ENCODE peak calls at places on chromosomes 6 and 20, in six cellular contexts. M is neuronal stem cell, T is IMR-90, A is mesendoderm, B is H1, U is mesenchymal stem cell. Q is an unnamed sample.

GRCh38 chr6:138028893-138029292 is 78.3 kb downstream of the PERP start:
- DNase-seq in A (no peak), T (no peak), M (no peak), B (no peak), U (no peak), Q (no peak)

GRCh38 chr6:169266746-169267629 is 13.3 kb upstream of the THBS2 start:
- DNase-seq in T (peak; percentile 46), A (no peak), B (no peak), U (no peak), M (no peak), Q (no peak)

GRCh38 chr20:43667341-43668132 is 623 bp downstream of the MYBL2 start:
- DNase-seq in A (peak; percentile 78), M (peak; percentile 23), B (peak; percentile 68), T (no peak), U (peak; percentile 12), Q (no peak)

GRCh38 chr6:159137715-159138114 is 31.5 kb upstream of the FNDC1 start:
- DNase-seq in U (no peak), T (no peak), A (no peak), B (no peak), M (no peak), Q (no peak)

GRCh38 chr6:158894192-158894591 is 75.0 kb upstream of the EZR start:
- DNase-seq in B (no peak), T (peak; percentile 90), M (peak; percentile 61), A (peak; percentile 93), U (peak; percentile 77), Q (peak; percentile 35)

GRCh38 chr6:548091-548490 is 108.8 kb downstream of the HUS1B start:
- DNase-seq in M (no peak), A (no peak), B (no peak), T (no peak), U (no peak), Q (no peak)

GRCh38 chr6:79868098-79868722 is 79.1 kb downstream of the ELOVL4 start:
- DNase-seq in U (peak; percentile 75), A (peak; percentile 90), B (peak; percentile 49), M (peak; percentile 81), T (peak; percentile 62), Q (peak; percentile 87)

GRCh38 chr20:47710665-47711045 is 74.6 kb downstream of the SULF2 start:
- DNase-seq in U (no peak), A (no peak), T (no peak), M (no peak), B (no peak), Q (no peak)

GRCh38 chr20:47878601-47879004 is 93.3 kb upstream of the SULF2 start:
- DNase-seq in T (no peak), U (no peak), A (no peak), M (no peak), B (no peak), Q (no peak)

GRCh38 chr20:39112196-39112743 is 150.1 kb downstream of the DHX35 start:
- DNase-seq in M (peak; percentile 66), B (peak; percentile 73), A (peak; percentile 81), U (peak; percentile 46), T (peak; percentile 28), Q (peak; percentile 55)

GRCh38 chr6:163818719-163819118 is 404.2 kb downstream of the QKI start:
- DNase-seq in M (no peak), A (no peak), T (no peak), B (no peak), U (no peak), Q (no peak)

GRCh38 chr6:74925683-74926082 is 280.2 kb downstream of the COL12A1 start:
- DNase-seq in U (no peak), M (no peak), B (no peak), T (no peak), A (no peak), Q (no peak)

GRCh38 chr6:46565531-46565930 is 74.3 kb upstream of the RCAN2 start:
- DNase-seq in B (no peak), T (no peak), M (no peak), U (no peak), A (no peak), Q (no peak)

GRCh38 chr6:151025076-151025475 is 159.6 kb downstream of the MTHFD1L start:
- DNase-seq in T (no peak), M (no peak), U (no peak), A (no peak), B (no peak), Q (no peak)

GRCh38 chr20:2538931-2539330 is 2.6 kb downstream of the TMC2 start:
- DNase-seq in T (no peak), B (no peak), M (no peak), U (no peak), A (no peak), Q (no peak)

GRCh38 chr6:90167514-90168379 is 128.9 kb downstream of the BACH2 start:
- DNase-seq in M (no peak), A (no peak), T (no peak), U (no peak), B (no peak), Q (no peak)

GRCh38 chr6:111942561-111942960 is 69.3 kb upstream of the FYN start:
- DNase-seq in B (no peak), T (no peak), U (no peak), M (no peak), A (no peak), Q (no peak)

GRCh38 chr20:56178219-56178618 is 70.3 kb upstream of the MC3R start:
- DNase-seq in U (no peak), M (no peak), B (no peak), T (no peak), A (peak; percentile 30), Q (no peak)

GRCh38 chr6:170476360-170476759 is 76.7 kb downstream of the PSMB1 start:
- DNase-seq in T (no peak), U (no peak), B (no peak), A (no peak), M (no peak), Q (no peak)

GRCh38 chr20:2006452-2007381 is 12.9 kb upstream of the PDYN start:
- DNase-seq in B (peak; percentile 78), T (peak; percentile 30), A (peak; percentile 50), U (peak; percentile 43), M (peak; percentile 61), Q (peak; percentile 88)

GRCh38 chr6:12991435-12991834 is 274.9 kb downstream of the PHACTR1 start:
- DNase-seq in T (no peak), M (no peak), A (no peak), U (no peak), B (no peak), Q (no peak)

GRCh38 chr6:12992770-12993169 is 276.2 kb downstream of the PHACTR1 start:
- DNase-seq in A (no peak), U (no peak), T (no peak), B (peak; percentile 54), M (no peak), Q (no peak)

GRCh38 chr6:12990162-12990561 is 273.6 kb downstream of the PHACTR1 start:
- DNase-seq in T (no peak), A (no peak), M (no peak), U (no peak), B (no peak), Q (no peak)

GRCh38 chr6:12995419-12995818 is 278.9 kb downstream of the PHACTR1 start:
- DNase-seq in U (no peak), T (no peak), M (no peak), A (no peak), B (no peak), Q (no peak)

DNA sequence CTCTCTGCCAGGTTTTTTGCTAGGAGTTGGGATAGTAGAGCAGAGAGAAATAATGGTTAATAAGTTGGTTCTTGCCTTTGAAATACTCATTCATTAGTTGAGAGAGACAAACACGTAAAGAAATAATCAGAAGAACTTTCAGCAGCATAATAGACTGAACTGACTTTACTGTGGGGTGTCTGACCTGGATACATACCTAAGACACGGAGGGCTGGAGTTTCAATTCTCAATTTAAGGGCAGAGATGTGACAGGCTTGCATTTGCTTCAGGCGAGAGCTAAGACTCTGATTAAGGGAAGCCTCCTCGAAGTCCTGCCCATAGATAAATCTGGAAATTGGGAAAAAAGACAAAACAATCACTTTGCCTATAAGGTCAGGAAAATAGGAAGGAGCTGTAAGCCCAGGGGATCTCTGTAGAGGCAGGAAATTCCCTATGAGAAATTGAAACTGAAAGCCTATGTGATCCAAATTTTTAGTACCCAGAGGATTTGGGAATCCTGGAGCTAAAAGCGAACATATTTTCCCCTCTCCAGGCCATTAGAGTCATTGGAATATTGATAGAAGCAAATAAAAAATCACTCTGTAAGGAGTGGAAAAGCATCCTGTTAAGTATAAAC is 276.8 kb downstream of the PHACTR1 start:
- DNase-seq in U (no peak), A (no peak), B (no peak), M (no peak), T (no peak), Q (no peak)
- H2BK120ac ChIP-seq in U (no peak overlapping the region), A (no peak overlapping the region), B (no peak overlapping the region), M (no peak overlapping the region), T (no peak overlapping the region), Q (no peak overlapping the region)

GRCh38 chr6:81557811-81558210 is 194.7 kb downstream of the TENT5A start:
- DNase-seq in T (no peak), A (peak; percentile 56), U (no peak), M (no peak), B (no peak), Q (peak; percentile 74)

GRCh38 chr6:81561071-81561564 is 191.4 kb downstream of the TENT5A start:
- DNase-seq in T (peak; percentile 23), B (no peak), A (peak; percentile 28), U (no peak), M (peak; percentile 9), Q (no peak)

GRCh38 chr6:81562169-81562568 is 190.3 kb downstream of the TENT5A start:
- DNase-seq in B (no peak), A (no peak), M (no peak), U (peak; percentile 77), T (peak; percentile 89), Q (no peak)

GRCh38 chr6:81565071-81565470 is 187.4 kb downstream of the TENT5A start:
- DNase-seq in A (peak; percentile 57), B (no peak), T (no peak), U (no peak), M (no peak), Q (peak; percentile 52)

GRCh38 chr6:81561731-81562130 is 190.8 kb downstream of the TENT5A start:
- DNase-seq in U (peak; percentile 57), B (no peak), T (peak; percentile 18), M (no peak), A (no peak), Q (no peak)
- H3K4me3 ChIP-seq in U (no peak overlapping the region), B (no peak overlapping the region), T (no peak overlapping the region), M (no peak overlapping the region), A (no peak overlapping the region), Q (no peak overlapping the region)

GRCh38 chr6:73519943-73520687 is 717 bp downstream of the EEF1A1 start:
- DNase-seq in M (no peak), T (peak; percentile 78), A (peak; percentile 87), B (peak; percentile 64), U (peak; percentile 86), Q (peak; percentile 85)
- H3K4ac ChIP-seq in M (peak overlapping the region; percentile 98), T (peak overlapping the region; percentile 97), A (peak overlapping the region; percentile 74), B (peak overlapping the region; percentile 82), U (peak overlapping the region; percentile 100), Q (peak overlapping the region; percentile 95)

GRCh38 chr6:30515106-30515505 is 25.8 kb downstream of the HLA-E start:
- DNase-seq in B (no peak), U (no peak), A (no peak), T (no peak), M (no peak), Q (no peak)

GRCh38 chr6:30518505-30518850 is 29.2 kb downstream of the HLA-E start:
- DNase-seq in A (no peak), T (no peak), U (no peak), B (no peak), M (no peak), Q (no peak)

GRCh38 chr6:30513451-30513850 is 24.1 kb downstream of the HLA-E start:
- DNase-seq in B (no peak), M (no peak), A (no peak), U (no peak), T (no peak), Q (no peak)

GRCh38 chr6:30520480-30520992 is 31.2 kb downstream of the HLA-E start:
- DNase-seq in M (no peak), B (no peak), T (no peak), A (no peak), U (no peak), Q (no peak)

GRCh38 chr6:30515967-30516753 is 26.9 kb downstream of the HLA-E start:
- DNase-seq in U (peak; percentile 95), M (peak; percentile 65), T (peak; percentile 96), A (peak; percentile 95), B (peak; percentile 83), Q (peak; percentile 97)
- H2BK120ac ChIP-seq in U (peak overlapping the region; percentile 21), M (no peak overlapping the region), T (peak overlapping the region; percentile 70), A (no peak overlapping the region), B (peak overlapping the region; percentile 75), Q (peak overlapping the region; percentile 8)